ENCODE peak calls at places on chromosomes 12 and 14, in six cellular contexts. I, U, O, V, X and A are unnamed samples.

GRCh38 chr12:3043406-3043805 is 33.8 kb upstream of the TSPAN9 start:
- DNase-seq in I (no peak), U (no peak), O (no peak), V (no peak), X (peak; percentile 28), A (no peak)

GRCh38 chr14:68521952-68522509 is 270.8 kb downstream of the ZFP36L1 start:
- DNase-seq in I (no peak), U (no peak), O (no peak), V (no peak), X (no peak), A (no peak)

GRCh38 chr12:12880537-12880936 is 10.8 kb upstream of the GPRC5A start:
- DNase-seq in I (no peak), U (no peak), O (no peak), V (no peak), X (peak; percentile 18), A (no peak)

GRCh38 chr12:83826112-83826511 is 1086.5 kb downstream of the SLC6A15 start:
- DNase-seq in I (no peak), U (no peak), O (no peak), V (no peak), X (no peak), A (no peak)

GRCh38 chr12:62232143-62232729 is 28.0 kb upstream of the USP15 start:
- DNase-seq in I (no peak), U (no peak), O (no peak), V (no peak), X (no peak), A (no peak)

GRCh38 chr14:50830044-50830931 is 674 bp downstream of the NIN start:
- DNase-seq in I (peak; percentile 61), U (peak; percentile 45), O (peak; percentile 64), V (peak; percentile 55), X (peak; percentile 72), A (peak; percentile 57)

GRCh38 chr14:69260979-69261605 is 1.1 kb downstream of the GALNT16 start:
- DNase-seq in I (peak; percentile 3), U (peak; percentile 48), O (peak; percentile 50), V (no peak), X (no peak), A (no peak)

GRCh38 chr12:55696796-55697462 is 10.8 kb downstream of the ITGA7 start:
- DNase-seq in I (no peak), U (peak; percentile 11), O (no peak), V (no peak), X (peak; percentile 57), A (peak; percentile 28)

GRCh38 chr12:117818400-117818799 is 150.4 kb downstream of the KSR2 start:
- DNase-seq in I (no peak), U (no peak), O (no peak), V (no peak), X (no peak), A (no peak)

GRCh38 chr14:37708481-37708880 is 113.1 kb downstream of the TTC6 start:
- DNase-seq in I (no peak), U (no peak), O (no peak), V (no peak), X (no peak), A (no peak)

GRCh38 chr14:42190744-42191143 is 584.1 kb downstream of the LRFN5 start:
- DNase-seq in I (no peak), U (no peak), O (no peak), V (no peak), X (no peak), A (no peak)

GRCh38 chr12:78888583-78888982 is 24.0 kb downstream of the SYT1 start:
- DNase-seq in I (no peak), U (no peak), O (no peak), V (no peak), X (no peak), A (no peak)

GRCh38 chr14:96424104-96424989 is 32.4 kb downstream of the AK7 start:
- DNase-seq in I (peak; percentile 59), U (peak; percentile 16), O (no peak), V (peak; percentile 26), X (no peak), A (no peak)

GRCh38 chr14:62691613-62692489 is 353.4 kb downstream of the KCNH5 start:
- DNase-seq in I (no peak), U (peak; percentile 17), O (no peak), V (no peak), X (no peak), A (no peak)

GRCh38 chr14:91231446-91231845 is 13.1 kb downstream of the GPR68 start:
- DNase-seq in I (no peak), U (no peak), O (no peak), V (no peak), X (no peak), A (no peak)

GRCh38 chr12:93387780-93388179 is 10.1 kb downstream of the NUDT4 start:
- DNase-seq in I (no peak), U (no peak), O (no peak), V (no peak), X (no peak), A (no peak)

GRCh38 chr12:32756476-32757158 is 920 bp upstream of the YARS2 start:
- DNase-seq in I (no peak), U (no peak), O (no peak), V (no peak), X (no peak), A (no peak)

GRCh38 chr12:14422516-14423230 is 57.2 kb downstream of the ATF7IP start:
- DNase-seq in I (no peak), U (no peak), O (no peak), V (no peak), X (no peak), A (no peak)

GRCh38 chr14:34693228-34693939 is 21.0 kb downstream of the CFL2 start:
- DNase-seq in I (no peak), U (peak; percentile 61), O (peak; percentile 24), V (no peak), X (no peak), A (peak; percentile 1)

GRCh38 chr14:34059925-34060746 is 109.3 kb upstream of the EGLN3 start:
- DNase-seq in I (no peak), U (peak; percentile 82), O (peak; percentile 86), V (peak; percentile 5), X (peak; percentile 90), A (peak; percentile 22)

GRCh38 chr14:71333705-71334104 is 426.4 kb downstream of the PCNX1 start:
- DNase-seq in I (no peak), U (no peak), O (no peak), V (no peak), X (no peak), A (no peak)

GRCh38 chr14:69395929-69396328 is 2.2 kb downstream of the ERH start:
- DNase-seq in I (no peak), U (no peak), O (no peak), V (no peak), X (no peak), A (no peak)

GRCh38 chr12:93595336-93595735 is 22.9 kb downstream of the SOCS2 start:
- DNase-seq in I (no peak), U (no peak), O (no peak), V (no peak), X (no peak), A (no peak)

GRCh38 chr12:14247166-14247565 is 118.3 kb upstream of the ATF7IP start:
- DNase-seq in I (no peak), U (no peak), O (no peak), V (no peak), X (no peak), A (no peak)

GRCh38 chr12:46442239-46442638 is 69.7 kb upstream of the SLC38A2 start:
- DNase-seq in I (no peak), U (no peak), O (no peak), V (no peak), X (no peak), A (no peak)

GRCh38 chr12:132872975-132873421 is 14.4 kb downstream of the CHFR start:
- DNase-seq in I (no peak), U (no peak), O (no peak), V (peak; percentile 30), X (no peak), A (peak; percentile 51)

GRCh38 chr12:90479237-90479636 is 475.7 kb downstream of the CCER1 start:
- DNase-seq in I (no peak), U (no peak), O (no peak), V (no peak), X (no peak), A (no peak)
- H3K4me1 ChIP-seq in I (no peaks in the 10 kb centered on the region), U (no peaks in the 10 kb centered on the region), O (no peaks in the 10 kb centered on the region), V (no peaks in the 10 kb centered on the region), X (peaks cover 12% of the 10 kb centered on the region), A (no peaks in the 10 kb centered on the region)

GRCh38 chr12:96233168-96233567 is 39.0 kb downstream of the ELK3 start:
- DNase-seq in I (no peak), U (peak; percentile 86), O (peak; percentile 67), V (no peak), X (peak; percentile 89), A (no peak)

GRCh38 chr12:96234591-96235496 is 40.7 kb downstream of the ELK3 start:
- DNase-seq in I (no peak), U (peak; percentile 39), O (no peak), V (no peak), X (peak; percentile 69), A (no peak)

GRCh38 chr12:96236221-96236822 is 42.1 kb downstream of the ELK3 start:
- DNase-seq in I (no peak), U (peak; percentile 56), O (peak; percentile 60), V (peak; percentile 60), X (peak; percentile 90), A (peak; percentile 52)

GRCh38 chr12:96235497-96235826 is 41.3 kb downstream of the ELK3 start:
- DNase-seq in I (no peak), U (no peak), O (no peak), V (no peak), X (peak; percentile 75), A (no peak)

DNA sequence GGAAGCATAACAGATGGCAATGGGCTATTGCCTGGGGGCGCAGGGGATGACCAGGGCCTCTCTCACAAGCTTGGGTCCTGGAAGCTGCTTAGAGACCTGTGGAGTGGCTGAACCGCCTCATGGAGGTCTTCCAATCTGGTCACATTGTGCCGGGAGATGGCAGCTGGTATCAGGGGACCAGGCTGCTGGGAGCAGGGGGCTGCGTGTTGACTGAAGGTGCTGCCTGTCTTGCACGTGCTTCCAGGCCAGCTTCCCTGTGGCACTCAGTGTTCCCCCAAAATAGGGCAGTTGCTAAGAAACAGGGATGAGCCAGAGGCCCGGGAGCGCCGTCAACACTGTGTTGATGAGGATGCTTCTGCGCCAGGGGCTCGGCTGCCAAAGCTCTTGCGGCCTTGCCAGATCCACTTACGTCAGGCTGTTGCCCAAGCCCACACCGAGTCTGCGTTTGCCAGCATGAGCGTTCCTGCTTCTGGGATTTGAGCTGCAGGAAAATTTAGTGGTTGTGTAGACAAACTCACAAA is 39.8 kb downstream of the ELK3 start:
- DNase-seq in I (no peak), U (peak; percentile 99), O (peak; percentile 92), V (no peak), X (peak; percentile 99), A (no peak)
- H3K27ac ChIP-seq in I (no peak overlapping the region), U (peak overlapping the region; percentile 96), O (peak overlapping the region; percentile 36), V (no peak overlapping the region), X (peak overlapping the region; percentile 97), A (no peak overlapping the region)

GRCh38 chr12:74892057-74892633 is 317.5 kb downstream of the KCNC2 start:
- DNase-seq in I (no peak), U (no peak), O (no peak), V (no peak), X (no peak), A (peak; percentile 11)
- H3K4me3 ChIP-seq in I (no peak overlapping the region), U (no peak overlapping the region), O (no peak overlapping the region), V (no peak overlapping the region), X (no peak overlapping the region), A (no peak overlapping the region)

DNA sequence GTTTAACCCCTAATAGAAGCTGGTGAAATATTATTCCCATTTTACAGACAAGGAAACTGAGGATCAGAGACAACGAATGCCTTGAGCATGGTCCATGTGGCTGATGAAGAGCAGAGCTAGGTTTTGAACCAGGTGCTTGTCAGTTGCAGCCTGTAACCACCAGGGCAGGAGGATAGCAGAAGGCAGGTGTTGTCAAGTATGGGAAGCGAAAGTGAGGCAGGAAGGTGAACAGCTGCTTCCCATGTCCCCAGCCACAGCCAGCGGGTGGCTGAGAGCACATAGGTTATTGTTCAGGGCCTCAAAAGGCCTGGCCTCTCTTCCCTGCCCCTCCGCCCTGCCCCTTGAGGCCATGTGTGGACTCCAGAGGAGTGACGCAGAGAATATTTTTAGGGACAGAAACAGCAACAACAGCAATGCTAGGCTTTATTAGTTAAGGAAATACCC is 39.6 kb downstream of the IQSEC3 start:
- DNase-seq in I (no peak), U (no peak), O (no peak), V (no peak), X (peak; percentile 50), A (no peak)
- H3K4me1 ChIP-seq in I (peaks cover 7% of the 10 kb centered on the region), U (no peaks in the 10 kb centered on the region), O (peaks cover 2% of the 10 kb centered on the region), V (peaks cover 11% of the 10 kb centered on the region), X (no peaks in the 10 kb centered on the region), A (peaks cover 16% of the 10 kb centered on the region)